ENCODE peak calls at places on chromosomes 12 and 14, in six cellular contexts. D, Q, W, S, A and H are unnamed samples.

GRCh38 chr12:89319111-89319510 is 33.2 kb downstream of the DUSP6 start:
- DNase-seq in A (no peak), D (no peak), Q (no peak), S (no peak), W (no peak), H (no peak)

GRCh38 chr14:95282354-95282985 is 37.2 kb downstream of the CLMN start:
- DNase-seq in A (no peak), W (no peak), Q (no peak), D (no peak), S (no peak), H (no peak)

GRCh38 chr12:49902399-49903350 is 1.0 kb downstream of the FAIM2 start:
- DNase-seq in W (no peak), D (no peak), A (peak; percentile 75), Q (no peak), S (no peak), H (peak; percentile 73)

GRCh38 chr12:75389706-75390105 is 1.2 kb upstream of the GLIPR1L2 start:
- DNase-seq in Q (no peak), S (no peak), W (no peak), D (no peak), A (no peak), H (no peak)

GRCh38 chr12:84779169-84779568 is 133.4 kb downstream of the SLC6A15 start:
- DNase-seq in Q (no peak), S (no peak), W (no peak), D (no peak), A (no peak), H (no peak)

GRCh38 chr12:93853698-93854478 is 176.7 kb downstream of the CRADD start:
- DNase-seq in A (no peak), S (no peak), D (no peak), Q (peak; percentile 25), W (no peak), H (no peak)

GRCh38 chr12:123062682-123063426 is 82.4 kb downstream of the ARL6IP4 start:
- DNase-seq in W (peak; percentile 40), S (peak; percentile 34), Q (peak; percentile 48), A (no peak), D (no peak), H (no peak)

GRCh38 chr12:103912069-103912468 is 18.1 kb upstream of the HSP90B1 start:
- DNase-seq in W (no peak), A (no peak), S (no peak), D (no peak), Q (no peak), H (no peak)

GRCh38 chr12:100154472-100155247 is 12.0 kb upstream of the BLTP3B start:
- DNase-seq in W (no peak), A (peak; percentile 78), D (no peak), Q (no peak), S (peak; percentile 77), H (no peak)

GRCh38 chr12:47408171-47408871 is 297.5 kb downstream of the RPAP3 start:
- DNase-seq in A (no peak), W (no peak), S (peak; percentile 29), D (no peak), Q (no peak), H (peak; percentile 31)

GRCh38 chr12:120861074-120861795 is 42.9 kb downstream of the SPPL3 start:
- DNase-seq in Q (no peak), W (no peak), A (no peak), D (no peak), S (no peak), H (no peak)

GRCh38 chr12:31362759-31363415 is 36.9 kb upstream of the SINHCAF start:
- DNase-seq in A (no peak), S (no peak), W (no peak), D (peak; percentile 33), Q (no peak), H (no peak)

GRCh38 chr14:95699397-95699796 is 13.2 kb downstream of the TCL1B start:
- DNase-seq in Q (no peak), D (no peak), S (no peak), W (no peak), A (no peak), H (no peak)

GRCh38 chr12:121454921-121455320 is 55.0 kb downstream of the RNF34 start:
- DNase-seq in A (no peak), W (no peak), Q (no peak), D (no peak), S (no peak), H (no peak)

GRCh38 chr12:93113317-93114006 is 184.4 kb upstream of the EEA1 start:
- DNase-seq in S (no peak), W (no peak), D (no peak), Q (no peak), A (no peak), H (no peak)

GRCh38 chr12:131796754-131797587 is 31.2 kb upstream of the MMP17 start:
- DNase-seq in Q (no peak), A (no peak), S (no peak), D (no peak), W (no peak), H (no peak)

GRCh38 chr14:38951451-38951850 is 151.6 kb downstream of the SEC23A start:
- DNase-seq in S (no peak), Q (peak; percentile 31), D (no peak), W (peak; percentile 30), A (no peak), H (no peak)